ENCODE peak calls at places on chromosomes 7 and 10, in ten cellular contexts. M is fibroblast of pulmonary artery; J is heart right ventricle; H is NCI-H524 treated with DMSO at 0.1 percent for 48 hours; F is Calu3; Y is anterior cingulate cortex; G is stimulated activated CD8-positive, alpha-beta memory T cell treated with anti-CD3 and anti-CD28 coated beads, Interleukin-2, amount 100 ng/mL, for 48 hours; W is Caki2; K is amniotic stem cell; N is HT1080. Q is an unnamed sample.

GRCh38 chr10:77710081-77710551 is 72.5 kb upstream of the KCNMA1 start:
- DNase-seq in M (no peak), J (no peak), H (no peak), F (no peak), Y (no peak), G (peak), W (no peak), K (no peak), N (no peak), Q (no peak)

GRCh38 chr10:36759111-36759805 is 366.1 kb upstream of the ANKRD30A start:
- DNase-seq in M (peak), J (no peak), H (no peak), F (no peak), Y (no peak), G (no peak), W (no peak), K (peak), N (peak), Q (peak)

GRCh38 chr10:98257198-98257597 is 10.8 kb downstream of the LOXL4 start:
- DNase-seq in M (no peak), J (no peak), H (no peak), F (no peak), Y (no peak), G (no peak), W (no peak), K (no peak), N (no peak), Q (no peak)

GRCh38 chr10:110609592-110609991 is 34.5 kb upstream of the RBM20 start:
- DNase-seq in M (no peak), J (no peak), H (peak), F (no peak), Y (no peak), G (no peak), W (peak), K (no peak), N (peak), Q (no peak)

GRCh38 chr7:42843209-42843800 is 68.6 kb downstream of the C7orf25 start:
- DNase-seq in M (peak), J (peak), H (no peak), F (peak), Y (peak), G (no peak), W (no peak), K (no peak), N (peak), Q (peak)

GRCh38 chr7:28956608-28957063 is 1.5 kb downstream of the TRIL start:
- DNase-seq in M (peak), J (peak), H (no peak), F (peak), Y (peak), G (peak), W (no peak), K (peak), N (no peak), Q (no peak)

GRCh38 chr7:139041378-139042053 is 5.7 kb upstream of the ZC3HAV1L start:
- DNase-seq in M (no peak), J (no peak), H (no peak), F (no peak), Y (no peak), G (no peak), W (no peak), K (no peak), N (no peak), Q (no peak)

GRCh38 chr10:6211341-6212265 is 8.9 kb downstream of the PFKFB3 start:
- DNase-seq in M (peak), J (peak), H (no peak), F (no peak), Y (peak), G (no peak), W (no peak), K (no peak), N (no peak), Q (no peak)

GRCh38 chr7:25261545-25262135 is 33.4 kb upstream of the NPVF start:
- DNase-seq in M (no peak), J (no peak), H (no peak), F (no peak), Y (no peak), G (no peak), W (no peak), K (no peak), N (no peak), Q (no peak)

GRCh38 chr7:102967798-102968197 is 55.0 kb downstream of the LRRC17 start:
- DNase-seq in M (peak), J (no peak), H (no peak), F (no peak), Y (no peak), G (no peak), W (no peak), K (no peak), N (no peak), Q (peak)

GRCh38 chr10:116044722-116045374 is 228.2 kb downstream of the GFRA1 start:
- DNase-seq in M (no peak), J (peak), H (no peak), F (no peak), Y (no peak), G (no peak), W (no peak), K (no peak), N (no peak), Q (no peak)

GRCh38 chr7:96397936-96398596 is 76.2 kb upstream of the SLC25A13 start:
- DNase-seq in M (peak), J (no peak), H (no peak), F (no peak), Y (no peak), G (no peak), W (peak), K (no peak), N (no peak), Q (peak)

GRCh38 chr7:51229620-51230323 is 86.8 kb downstream of the COBL start:
- DNase-seq in M (no peak), J (no peak), H (no peak), F (no peak), Y (no peak), G (no peak), W (no peak), K (no peak), N (no peak), Q (no peak)

GRCh38 chr10:48667960-48668541 is 16.6 kb upstream of the WDFY4 start:
- DNase-seq in M (no peak), J (no peak), H (no peak), F (no peak), Y (no peak), G (no peak), W (no peak), K (no peak), N (no peak), Q (no peak)

GRCh38 chr7:139767561-139767982 is 10.2 kb downstream of the HIPK2 start:
- DNase-seq in M (peak), J (no peak), H (no peak), F (no peak), Y (no peak), G (no peak), W (no peak), K (no peak), N (no peak), Q (no peak)

GRCh38 chr10:12419279-12419847 is 70.0 kb downstream of the CAMK1D start:
- DNase-seq in M (peak), J (no peak), H (no peak), F (peak), Y (no peak), G (peak), W (peak), K (peak), N (peak), Q (peak)

Q was measured in brain microvascular endothelial cell.